ENCODE peak calls at places on chromosomes 11 and 22, in nine cellular contexts. K is progenitor cell of endocrine pancreas, B is fibroblast of pulmonary artery, T is pancreas, M is endodermal cell, Q is NAMALWA, A is body of pancreas, N is mesendoderm, O is kidney. Z is an unnamed sample.

GRCh38 chr11:128341280-128341679 is 246.1 kb downstream of the ETS1 start:
- DNase-seq in A (no peak), N (no peak), B (no peak), K (no peak), M (no peak), Q (no peak), T (no peak), O (no peak), Z (no peak)

GRCh38 chr11:71239581-71239980 is 12.8 kb downstream of the SHANK2 start:
- DNase-seq in B (no peak), N (no peak), Q (no peak), K (no peak), O (no peak), T (no peak), A (no peak), M (no peak), Z (no peak)

GRCh38 chr22:24996420-24996952 is 44.0 kb downstream of the KIAA1671 start:
- DNase-seq in N (peak), A (no peak), O (no peak), T (no peak), K (no peak), B (peak), M (peak), Q (no peak), Z (no peak)

GRCh38 chr11:114724916-114725524 is 46.7 kb downstream of the NXPE2 start:
- DNase-seq in M (no peak), O (no peak), A (no peak), N (no peak), K (no peak), B (no peak), Q (no peak), T (no peak), Z (no peak)

GRCh38 chr11:14422052-14422813 is 63.2 kb upstream of the RRAS2 start:
- DNase-seq in K (peak), T (peak), B (peak), N (peak), O (peak), Q (no peak), A (peak), M (peak), Z (peak)

GRCh38 chr11:85826096-85826855 is 15.3 kb upstream of the SYTL2 start:
- DNase-seq in Q (peak), M (peak), K (no peak), O (peak), A (no peak), N (peak), T (peak), B (peak), Z (no peak)

GRCh38 chr11:17277024-17277584 is 565 bp downstream of the NUCB2 start:
- DNase-seq in M (no peak), A (no peak), N (peak), O (no peak), T (no peak), Q (peak), K (no peak), B (peak), Z (no peak)

GRCh38 chr11:40162901-40163300 is 1296.6 kb downstream of the LRRC4C start:
- DNase-seq in T (no peak), N (no peak), K (no peak), Q (no peak), O (no peak), M (no peak), B (no peak), A (no peak), Z (no peak)

GRCh38 chr22:27879923-27880322 is 39.1 kb downstream of the PITPNB start:
- DNase-seq in O (no peak), A (no peak), Q (peak), T (no peak), M (peak), B (peak), K (no peak), N (peak), Z (no peak)

GRCh38 chr11:109085708-109086373 is 336.1 kb upstream of the C11orf87 start:
- DNase-seq in A (no peak), Q (no peak), O (no peak), K (no peak), B (peak), T (no peak), M (no peak), N (no peak), Z (no peak)

GRCh38 chr11:2369320-2369719 is 7.8 kb upstream of the CD81 start:
- DNase-seq in B (no peak), N (no peak), O (peak), A (no peak), K (no peak), Q (no peak), M (no peak), T (no peak), Z (no peak)

GRCh38 chr11:105609832-105610781 is at the start of gene GRIA4:
- DNase-seq in T (peak), N (peak), M (peak), A (peak), K (peak), O (peak), Q (no peak), B (peak), Z (peak)

GRCh38 chr11:104623518-104623917 is 274.7 kb downstream of the CASP12 start:
- DNase-seq in B (peak), N (peak), A (no peak), Q (no peak), T (no peak), M (no peak), K (no peak), O (no peak), Z (no peak)

GRCh38 chr22:47162865-47163264 is 400.4 kb downstream of the TBC1D22A start:
- DNase-seq in N (no peak), A (peak), T (peak), O (peak), M (peak), Q (no peak), K (no peak), B (no peak), Z (no peak)

GRCh38 chr11:69357458-69358397 is 63.8 kb downstream of the MYEOV start:
- DNase-seq in T (no peak), O (no peak), M (peak), B (no peak), Q (no peak), A (no peak), K (peak), N (no peak), Z (no peak)

GRCh38 chr22:21652010-21652546 is 10.0 kb downstream of the SDF2L1 start:
- DNase-seq in Q (peak), M (peak), T (peak), N (peak), K (peak), O (peak), B (peak), A (peak), Z (peak)

GRCh38 chr11:1041936-1042608 is 5.6 kb upstream of the MUC6 start:
- DNase-seq in Q (no peak), K (no peak), B (peak), T (peak), N (no peak), O (peak), M (no peak), A (peak), Z (no peak)

GRCh38 chr11:69636512-69636866 is 4.5 kb upstream of the CCND1 start:
- DNase-seq in A (peak), O (peak), K (peak), B (peak), T (peak), M (peak), Q (no peak), N (peak), Z (no peak)

GRCh38 chr22:37741312-37741795 is 44.5 kb downstream of the TRIOBP start:
- DNase-seq in M (no peak), T (no peak), O (peak), K (no peak), B (peak), N (peak), Q (no peak), A (peak), Z (no peak)

GRCh38 chr11:125502198-125502597 is 6.1 kb upstream of the FEZ1 start:
- DNase-seq in N (no peak), O (no peak), K (no peak), A (no peak), T (no peak), B (no peak), Q (no peak), M (no peak), Z (no peak)

GRCh38 chr11:29751618-29752017 is 265.2 kb downstream of the KCNA4 start:
- DNase-seq in B (peak), O (no peak), M (no peak), Q (no peak), N (no peak), T (no peak), A (no peak), K (no peak), Z (no peak)

GRCh38 chr22:38699143-38699542 is 1.6 kb downstream of the JOSD1 start:
- DNase-seq in B (no peak), T (no peak), Q (no peak), O (no peak), N (no peak), K (no peak), M (no peak), A (no peak), Z (no peak)

GRCh38 chr22:45446216-45446615 is 32.7 kb downstream of the RIBC2 start:
- DNase-seq in T (no peak), M (no peak), B (no peak), A (no peak), K (no peak), Q (no peak), N (no peak), O (no peak), Z (no peak)

GRCh38 chr11:10856689-10857603 is 907 bp downstream of the ZBED5 start:
- DNase-seq in N (peak), M (peak), O (no peak), Q (peak), A (peak), B (peak), K (no peak), T (no peak), Z (no peak)

GRCh38 chr11:129189646-129190045 is 2.5 kb downstream of the ARHGAP32 start:
- DNase-seq in O (no peak), T (no peak), A (no peak), M (no peak), N (no peak), B (no peak), Q (no peak), K (no peak), Z (no peak)

GRCh38 chr11:123301696-123302400 is 106.8 kb upstream of the CLMP start:
- DNase-seq in K (peak), A (peak), O (peak), M (peak), Q (peak), B (peak), T (peak), N (peak), Z (no peak)

GRCh38 chr22:17774206-17774927 is at the start of gene BID:
- DNase-seq in N (no peak), T (peak), Q (peak), O (peak), K (peak), A (peak), M (peak), B (no peak), Z (peak)

GRCh38 chr11:79087957-79088318 is 352.9 kb downstream of the TENM4 start:
- DNase-seq in N (no peak), B (peak), M (no peak), O (no peak), A (no peak), K (no peak), T (no peak), Q (no peak), Z (no peak)

GRCh38 chr22:40022536-40023225 is 27.9 kb downstream of the FAM83F start:
- DNase-seq in T (no peak), B (no peak), K (no peak), N (no peak), Q (no peak), M (no peak), O (peak), A (no peak), Z (no peak)

GRCh38 chr11:3123316-3123715 is 41.8 kb downstream of the OSBPL5 start:
- DNase-seq in B (no peak), M (no peak), K (no peak), T (peak), A (peak), Q (no peak), N (no peak), O (peak), Z (peak)

GRCh38 chr11:16815047-16815767 is 76.8 kb downstream of the C11orf58 start:
- DNase-seq in K (no peak), Q (no peak), T (peak), A (peak), B (peak), O (no peak), M (no peak), N (no peak), Z (peak)

GRCh38 chr22:38422615-38423511 is 32.1 kb downstream of the KCNJ4 start:
- DNase-seq in N (peak), M (peak), T (peak), O (peak), B (no peak), K (no peak), A (no peak), Q (no peak), Z (no peak)

GRCh38 chr11:97548280-97548679 is 1158.5 kb downstream of the JRKL start:
- DNase-seq in K (no peak), Q (no peak), M (peak), N (peak), B (no peak), A (no peak), O (no peak), T (no peak), Z (no peak)

GRCh38 chr22:24525416-24526037 is 29.4 kb downstream of the GUCD1 start:
- DNase-seq in M (peak), T (no peak), O (peak), Q (peak), K (peak), N (peak), A (peak), B (peak), Z (peak)

Z was measured in NCI-H2081.